ENCODE peak calls at places on chromosome 2, in nine cellular contexts. E, H, V, S, Y, I, N, A and J are unnamed samples.

GRCh38 chr2:169469952-169470572 is 9.2 kb upstream of the BBS5 start:
- DNase-seq in Y (no peak), H (no peak), E (no peak), N (no peak), A (no peak), S (no peak), I (no peak), V (no peak), J (no peak)

GRCh38 chr2:64766841-64767669 is 113.3 kb upstream of the SERTAD2 start:
- DNase-seq in S (no peak), V (peak; percentile 10), A (no peak), E (peak; percentile 43), N (no peak), Y (peak; percentile 66), I (no peak), H (no peak), J (peak; percentile 22)

GRCh38 chr2:95297088-95297487 is at the start of gene KCNIP3:
- DNase-seq in H (peak; percentile 82), I (no peak), S (no peak), E (no peak), V (peak; percentile 23), A (no peak), N (peak; percentile 22), Y (no peak), J (no peak)

GRCh38 chr2:218291934-218292699 is at the start of gene TMBIM1:
- DNase-seq in I (peak; percentile 75), N (no peak), V (no peak), A (peak; percentile 91), E (peak; percentile 55), H (peak; percentile 21), S (no peak), Y (peak; percentile 72), J (peak; percentile 58)

GRCh38 chr2:217294211-217294610 is 434.3 kb upstream of the TNP1 start:
- DNase-seq in Y (no peak), H (no peak), I (no peak), E (no peak), N (no peak), S (no peak), A (no peak), V (no peak), J (no peak)

GRCh38 chr2:1653137-1653789 is 91.1 kb downstream of the PXDN start:
- DNase-seq in Y (peak; percentile 90), S (peak; percentile 95), E (peak; percentile 97), N (no peak), A (peak; percentile 95), H (no peak), V (no peak), I (no peak), J (peak; percentile 15)

GRCh38 chr2:19409001-19409400 is 50.6 kb upstream of the OSR1 start:
- DNase-seq in N (no peak), H (no peak), Y (no peak), E (peak; percentile 15), A (no peak), V (no peak), S (no peak), I (no peak), J (no peak)

GRCh38 chr2:69013837-69014796 is 1.1 kb downstream of the ANTXR1 start:
- DNase-seq in A (no peak), Y (peak; percentile 45), S (no peak), I (no peak), N (no peak), H (no peak), E (peak; percentile 41), V (no peak), J (peak; percentile 50)

GRCh38 chr2:15145046-15145817 is 415.9 kb downstream of the NBAS start:
- DNase-seq in Y (no peak), I (no peak), N (no peak), A (no peak), V (no peak), E (peak; percentile 56), H (no peak), S (no peak), J (peak; percentile 78)

GRCh38 chr2:226707500-226707899 is 92.1 kb downstream of the IRS1 start:
- DNase-seq in A (no peak), V (no peak), I (no peak), H (no peak), N (no peak), Y (no peak), S (no peak), E (no peak), J (no peak)